ENCODE peak calls at places on chromosome 20, in nine cellular contexts. R is IMR-90, B is sigmoid colon, U is pancreas, M is tibial nerve, N is H9, E is brain microvascular endothelial cell, S is right atrium auricular region, J is heart right ventricle. W is an unnamed sample.

GRCh38 chr20:56247954-56248782 is at the start of gene MC3R:
- DNase-seq in M (peak), S (no peak), U (peak), J (peak), E (peak), B (no peak), N (peak), R (peak), W (peak)

GRCh38 chr20:2984956-2985661 is 58.3 kb upstream of the GNRH2 start:
- DNase-seq in M (no peak), B (no peak), U (no peak), N (no peak), S (no peak), R (peak), J (no peak), E (peak), W (peak)

GRCh38 chr20:57664924-57665588 is 44.8 kb downstream of the PMEPA1 start:
- DNase-seq in J (no peak), M (no peak), N (no peak), U (peak), B (peak), R (no peak), E (no peak), S (no peak), W (no peak)

GRCh38 chr20:3318226-3318884 is 79.4 kb upstream of the SLC4A11 start:
- DNase-seq in N (no peak), U (no peak), R (peak), S (no peak), J (no peak), M (no peak), B (no peak), E (no peak), W (no peak)

GRCh38 chr20:63453029-63453523 is 19.4 kb downstream of the KCNQ2 start:
- DNase-seq in J (no peak), R (no peak), U (no peak), S (no peak), M (no peak), N (peak), B (no peak), E (no peak), W (no peak)

GRCh38 chr20:31698803-31699718 is 23.6 kb downstream of the BCL2L1 start:
- DNase-seq in U (no peak), N (no peak), E (peak), J (peak), B (peak), R (peak), M (peak), S (peak), W (peak)

GRCh38 chr20:1626528-1627192 is 6.9 kb upstream of the SIRPB1 start:
- DNase-seq in R (no peak), N (no peak), B (no peak), U (no peak), S (no peak), E (no peak), J (no peak), M (no peak), W (no peak)

GRCh38 chr20:59663513-59663890 is 59.2 kb downstream of the PHACTR3 start:
- DNase-seq in B (no peak), J (no peak), S (no peak), E (no peak), M (no peak), N (no peak), R (no peak), U (no peak), W (no peak)

GRCh38 chr20:17633850-17634500 is 48.1 kb downstream of the RRBP1 start:
- DNase-seq in B (no peak), N (no peak), J (no peak), E (no peak), M (no peak), R (no peak), U (no peak), S (no peak), W (no peak)

GRCh38 chr20:19771031-19771430 is 13.0 kb downstream of the RIN2 start:
- DNase-seq in M (no peak), S (no peak), R (no peak), J (no peak), U (no peak), N (no peak), E (no peak), B (no peak), W (no peak)

GRCh38 chr20:1874534-1875168 is 20.6 kb upstream of the SIRPA start:
- DNase-seq in M (no peak), S (no peak), R (peak), N (no peak), E (no peak), B (no peak), J (no peak), U (no peak), W (no peak)

GRCh38 chr20:37406010-37406998 is 60.4 kb downstream of the SRC start:
- DNase-seq in M (no peak), R (peak), J (no peak), N (no peak), S (no peak), U (peak), B (no peak), E (no peak), W (peak)
- H3K27ac ChIP-seq in M (no peak), R (no peak), J (no peak), N (no peak), S (no peak), U (no peak), B (no peak), E (no peak), W (no peak)

GRCh38 chr20:23396961-23397620 is 24.2 kb downstream of the NAPB start:
- DNase-seq in U (no peak), E (no peak), M (no peak), R (peak), S (no peak), N (no peak), B (no peak), J (no peak), W (peak)
- H3K27ac ChIP-seq in U (no peak), E (peak), M (no peak), R (no peak), S (no peak), N (no peak), B (no peak), J (no peak), W (peak)

GRCh38 chr20:43605715-43606114 is 15.0 kb downstream of the IFT52 start:
- DNase-seq in J (no peak), B (no peak), U (no peak), M (no peak), R (no peak), S (no peak), E (no peak), N (no peak), W (no peak)

GRCh38 chr20:43603124-43603523 is 12.4 kb downstream of the IFT52 start:
- DNase-seq in J (no peak), U (no peak), S (no peak), N (no peak), R (no peak), M (no peak), B (no peak), E (no peak), W (no peak)
- H3K27ac ChIP-seq in J (no peak), U (peak), S (no peak), N (no peak), R (no peak), M (no peak), B (no peak), E (no peak), W (no peak)

GRCh38 chr20:50323209-50323608 is 132.6 kb downstream of the CEBPB start:
- DNase-seq in R (no peak), U (no peak), E (no peak), J (no peak), B (peak), M (no peak), S (no peak), N (no peak), W (no peak)
- H3K27ac ChIP-seq in R (no peak), U (no peak), E (no peak), J (no peak), B (no peak), M (no peak), S (no peak), N (no peak), W (no peak)

GRCh38 chr20:47785321-47785899 is at the start of gene SULF2:
- DNase-seq in B (no peak), J (peak), R (no peak), E (no peak), U (peak), S (no peak), N (no peak), M (no peak), W (no peak)

GRCh38 chr20:47784256-47784598 is 1.1 kb downstream of the SULF2 start:
- DNase-seq in R (no peak), S (no peak), N (no peak), B (no peak), J (no peak), U (no peak), M (no peak), E (no peak), W (no peak)

GRCh38 chr20:47784599-47785320 is 521 bp downstream of the SULF2 start:
- DNase-seq in J (peak), N (peak), U (no peak), R (peak), B (no peak), M (peak), S (peak), E (no peak), W (peak)

GRCh38 chr20:47786763-47787107 is 1.5 kb upstream of the SULF2 start:
- DNase-seq in M (no peak), U (no peak), J (no peak), N (no peak), B (no peak), S (no peak), R (no peak), E (no peak), W (no peak)

DNA sequence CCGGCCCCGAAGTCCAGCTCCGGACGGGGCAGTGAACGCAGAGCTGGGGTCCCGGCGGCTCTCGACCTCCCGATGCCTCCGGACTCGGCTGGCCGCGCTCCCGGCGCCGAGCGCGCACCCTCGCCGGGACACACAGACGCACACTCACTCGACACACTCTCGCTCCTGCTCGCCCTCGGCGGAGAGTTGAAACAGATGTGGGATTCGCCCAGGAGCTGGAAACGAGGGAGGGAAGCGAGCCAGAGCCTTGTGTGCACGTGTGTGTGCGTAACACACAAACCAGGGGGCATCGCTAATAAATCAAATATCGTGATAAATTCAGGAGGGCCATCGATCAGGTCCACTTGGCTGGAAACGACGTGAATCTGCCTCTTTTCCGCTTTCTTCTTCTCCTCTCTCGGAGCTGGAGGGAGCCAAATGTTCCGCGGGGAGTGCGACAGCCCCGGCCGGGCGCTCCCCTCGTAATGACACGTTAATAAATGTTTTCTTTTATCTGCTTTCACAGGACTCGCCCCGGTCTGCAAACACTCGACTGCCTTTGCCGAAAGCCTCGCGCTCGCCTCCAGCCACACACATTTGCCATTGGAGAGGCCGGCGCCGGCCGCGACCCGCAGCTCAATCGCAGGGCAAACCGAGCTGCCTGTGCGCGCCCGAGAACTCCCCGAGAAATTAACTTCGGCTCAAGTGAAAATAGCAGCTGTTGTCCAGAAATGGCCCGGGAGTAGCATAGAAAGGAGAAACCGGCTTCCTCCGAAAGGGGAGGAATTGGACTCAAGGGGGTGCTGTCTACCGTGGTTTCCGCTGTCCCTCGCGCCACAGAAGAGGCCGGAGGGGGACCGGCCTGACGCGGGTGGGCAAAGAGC is 850 bp upstream of the SULF2 start:
- DNase-seq in M (peak), J (peak), B (peak), R (peak), E (peak), U (peak), N (peak), S (peak), W (peak)
- H3K27ac ChIP-seq in M (peak), J (peak), B (peak), R (peak), E (no peak), U (peak), N (no peak), S (peak), W (peak)

GRCh38 chr20:45938727-45939438 is 4.4 kb downstream of the PCIF1 start:
- DNase-seq in M (no peak), N (peak), R (no peak), B (no peak), S (no peak), U (no peak), E (no peak), J (no peak), W (no peak)
- H3K27ac ChIP-seq in M (no peak), N (no peak), R (no peak), B (no peak), S (no peak), U (no peak), E (no peak), J (no peak), W (no peak)

DNA sequence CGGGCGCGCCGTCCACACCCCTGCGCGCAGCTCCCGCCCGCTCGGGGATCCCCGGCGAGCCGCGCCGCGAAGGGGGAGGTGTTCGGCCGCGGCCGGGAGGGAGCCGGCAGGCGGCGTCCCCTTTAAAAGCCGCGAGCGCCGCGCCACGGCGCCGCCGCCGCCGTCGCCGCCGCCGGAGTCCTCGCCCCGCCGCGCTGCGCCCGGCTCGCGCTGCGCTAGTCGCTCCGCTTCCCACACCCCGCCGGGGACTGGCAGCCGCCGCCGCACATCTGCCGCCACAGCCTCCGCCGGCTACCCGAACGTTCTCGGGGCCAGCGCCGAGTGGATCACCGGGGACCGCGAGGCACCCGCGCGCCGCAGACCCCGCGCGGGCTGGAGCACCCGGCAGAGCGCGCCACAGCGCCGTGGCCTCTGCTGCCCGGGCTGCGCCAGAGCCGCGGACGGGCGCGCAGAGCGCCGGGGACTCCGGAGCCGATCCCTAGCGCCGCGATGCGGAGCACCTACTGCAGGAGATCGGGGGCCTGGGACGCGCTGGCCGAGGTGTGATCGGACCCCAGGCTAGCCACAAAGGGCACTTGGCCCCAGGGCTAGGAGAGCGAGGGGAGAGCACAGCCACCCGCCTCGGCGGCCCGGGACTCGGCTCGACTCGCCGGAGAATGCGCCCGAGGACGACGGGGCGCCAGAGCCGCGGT is at the start of gene BMP2:
- DNase-seq in N (peak), E (peak), B (peak), M (peak), J (peak), U (peak), R (peak), S (no peak), W (peak)
- H3K27ac ChIP-seq in N (no peak), E (peak), B (peak), M (peak), J (peak), U (peak), R (peak), S (peak), W (peak)

DNA sequence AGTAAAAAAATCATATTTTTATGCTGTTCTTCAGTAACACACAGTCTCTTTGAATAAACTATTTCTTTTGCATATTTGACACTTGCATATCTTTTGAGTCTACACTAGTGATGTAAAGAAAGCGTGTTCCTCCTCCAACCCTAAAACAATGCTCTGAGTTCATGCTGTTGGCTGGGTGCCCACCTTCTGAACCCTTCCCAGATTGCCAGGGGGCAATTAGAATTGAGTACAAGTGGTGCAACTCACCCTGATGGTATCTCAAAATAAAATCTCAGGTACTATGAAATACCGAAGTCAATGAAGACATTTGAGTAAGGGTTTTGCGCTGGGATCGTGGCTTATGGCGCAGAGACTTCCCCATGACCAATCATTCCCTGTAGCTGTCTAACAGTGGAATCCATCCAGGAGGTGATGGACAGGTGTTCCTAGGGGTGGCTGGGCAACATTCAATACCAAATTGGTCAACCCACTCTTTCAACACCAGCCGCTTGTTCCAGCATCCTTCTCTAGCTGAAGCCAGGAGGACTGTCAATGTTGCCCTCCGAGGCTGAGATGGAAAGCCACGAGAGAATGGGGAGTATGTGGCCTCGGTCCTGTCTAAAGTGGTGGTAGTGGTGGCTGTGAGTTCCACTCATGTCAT is 94.4 kb upstream of the ZNFX1 start:
- DNase-seq in R (no peak), U (no peak), J (no peak), S (no peak), B (no peak), M (no peak), N (no peak), E (no peak), W (no peak)
- H3K27ac ChIP-seq in R (no peak), U (no peak), J (no peak), S (no peak), B (no peak), M (no peak), N (no peak), E (no peak), W (no peak)

GRCh38 chr20:49583669-49584417 is 15.9 kb upstream of the PTGIS start:
- DNase-seq in N (no peak), J (peak), E (peak), U (peak), M (peak), S (peak), R (peak), B (peak), W (peak)

GRCh38 chr20:49585585-49586245 is 17.8 kb upstream of the PTGIS start:
- DNase-seq in R (no peak), E (no peak), M (no peak), N (no peak), B (no peak), S (no peak), U (no peak), J (no peak), W (no peak)

GRCh38 chr20:49584418-49585382 is 16.8 kb upstream of the PTGIS start:
- DNase-seq in R (no peak), J (no peak), U (no peak), S (no peak), M (no peak), N (no peak), B (no peak), E (no peak), W (no peak)

GRCh38 chr20:49589747-49590146 is 21.8 kb upstream of the PTGIS start:
- DNase-seq in B (no peak), J (no peak), N (no peak), E (no peak), R (no peak), S (no peak), M (no peak), U (no peak), W (no peak)

DNA sequence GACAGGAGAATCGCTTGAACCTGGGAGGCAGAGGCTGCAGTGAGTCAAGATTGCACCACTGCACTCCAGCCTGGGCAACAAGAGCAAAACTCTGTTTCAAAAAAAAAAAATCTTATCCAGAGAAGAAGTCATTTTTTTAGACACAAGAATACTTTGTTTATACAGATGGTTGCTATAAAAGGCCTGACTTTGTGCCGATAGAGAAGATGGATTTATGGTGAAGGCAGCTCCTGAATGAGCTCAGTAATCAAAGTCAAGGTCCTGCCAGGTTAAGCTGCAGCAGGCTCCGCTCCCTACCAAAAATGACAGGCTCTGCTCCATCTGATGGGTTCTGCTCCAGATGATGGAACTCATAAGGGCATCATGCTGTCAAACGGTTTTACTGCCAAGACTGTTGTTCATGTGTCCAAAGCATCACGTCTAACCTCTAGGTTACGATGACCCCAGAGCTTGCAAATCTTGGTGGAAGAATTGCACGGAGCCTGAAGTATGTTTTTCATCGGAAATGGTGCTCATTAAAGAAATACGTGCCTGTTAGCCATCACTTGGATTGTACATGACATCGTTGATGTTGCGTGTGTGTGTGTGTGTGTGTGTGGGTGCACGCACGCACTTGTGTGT is 19.1 kb upstream of the PTGIS start:
- DNase-seq in M (no peak), R (peak), B (no peak), J (no peak), S (no peak), N (no peak), E (peak), U (no peak), W (peak)
- H3K27ac ChIP-seq in M (peak), R (peak), B (peak), J (peak), S (peak), N (no peak), E (peak), U (no peak), W (no peak)